ENCODE peak calls at places on chromosome 20, in seven cellular contexts. M, P, V, Q, W, S and H are unnamed samples.

GRCh38 chr20:58366016-58366415 is 23.0 kb upstream of the VAPB start:
- DNase-seq in M (no peak), P (no peak), V (no peak), Q (no peak), W (no peak), S (no peak), H (no peak)

GRCh38 chr20:60254901-60255411 is 296.7 kb downstream of the CDH26 start:
- DNase-seq in M (no peak), P (no peak), V (peak; percentile 64), Q (no peak), W (peak; percentile 81), S (no peak), H (no peak)

GRCh38 chr20:54340667-54341081 is 132.8 kb downstream of the PFDN4 start:
- DNase-seq in M (no peak), P (no peak), V (peak; percentile 85), Q (no peak), W (peak; percentile 69), S (no peak), H (no peak)

GRCh38 chr20:35332540-35333200 is 40.4 kb upstream of the FAM83C start:
- DNase-seq in M (no peak), P (no peak), V (no peak), Q (no peak), W (no peak), S (no peak), H (no peak)

GRCh38 chr20:53896647-53897046 is 173.7 kb downstream of the BCAS1 start:
- DNase-seq in M (no peak), P (no peak), V (no peak), Q (no peak), W (no peak), S (no peak), H (no peak)

GRCh38 chr20:47125553-47126373 is 230.7 kb downstream of the ZMYND8 start:
- DNase-seq in M (peak; percentile 69), P (no peak), V (peak; percentile 64), Q (no peak), W (peak; percentile 11), S (no peak), H (no peak)

GRCh38 chr20:18272451-18272850 is 15.9 kb upstream of the ZNF133 start:
- DNase-seq in M (no peak), P (peak; percentile 44), V (no peak), Q (no peak), W (peak; percentile 51), S (no peak), H (peak; percentile 61)

GRCh38 chr20:2800590-2801458 is at the start of gene CPXM1:
- DNase-seq in M (peak; percentile 66), P (peak; percentile 61), V (no peak), Q (no peak), W (no peak), S (no peak), H (peak; percentile 77)

GRCh38 chr20:48631114-48632016 is 196.4 kb downstream of the PREX1 start:
- DNase-seq in M (no peak), P (no peak), V (peak; percentile 63), Q (no peak), W (peak; percentile 17), S (no peak), H (peak; percentile 40)

GRCh38 chr20:57398231-57398821 is 7.1 kb downstream of the RBM38 start:
- DNase-seq in M (no peak), P (no peak), V (no peak), Q (peak; percentile 75), W (no peak), S (peak; percentile 98), H (peak; percentile 91)

GRCh38 chr20:1890469-1891262 is 4.5 kb upstream of the SIRPA start:
- DNase-seq in M (no peak), P (no peak), V (no peak), Q (no peak), W (no peak), S (no peak), H (no peak)

GRCh38 chr20:17530716-17531536 is at the start of gene BFSP1:
- DNase-seq in M (peak; percentile 95), P (no peak), V (peak; percentile 65), Q (peak; percentile 72), W (peak; percentile 81), S (peak; percentile 35), H (peak; percentile 82)

GRCh38 chr20:17806739-17807441 is 107.1 kb downstream of the BANF2 start:
- DNase-seq in M (no peak), P (peak; percentile 21), V (peak; percentile 84), Q (peak; percentile 46), W (peak; percentile 83), S (no peak), H (peak; percentile 94)

GRCh38 chr20:16271450-16271849 is 301.8 kb downstream of the KIF16B start:
- DNase-seq in M (no peak), P (no peak), V (no peak), Q (no peak), W (no peak), S (no peak), H (no peak)

GRCh38 chr20:297925-298754 is 770 bp downstream of the ZCCHC3 start:
- DNase-seq in M (no peak), P (peak; percentile 48), V (peak; percentile 75), Q (peak; percentile 86), W (peak; percentile 88), S (peak; percentile 78), H (peak; percentile 91)

GRCh38 chr20:23143098-23143497 is 57.0 kb upstream of the CD93 start:
- DNase-seq in M (no peak), P (peak; percentile 67), V (peak; percentile 84), Q (no peak), W (peak; percentile 93), S (no peak), H (peak; percentile 76)

GRCh38 chr20:47032969-47033578 is 138.4 kb downstream of the EYA2 start:
- DNase-seq in M (no peak), P (no peak), V (no peak), Q (no peak), W (no peak), S (no peak), H (no peak)

GRCh38 chr20:44549123-44549522 is 27.3 kb upstream of the SERINC3 start:
- DNase-seq in M (no peak), P (no peak), V (no peak), Q (no peak), W (no peak), S (no peak), H (no peak)

GRCh38 chr20:44543345-44543744 is 21.5 kb upstream of the SERINC3 start:
- DNase-seq in M (no peak), P (no peak), V (no peak), Q (peak; percentile 10), W (no peak), S (no peak), H (no peak)

GRCh38 chr20:44548171-44548678 is 26.4 kb upstream of the SERINC3 start:
- DNase-seq in M (no peak), P (no peak), V (no peak), Q (peak; percentile 6), W (peak; percentile 59), S (no peak), H (no peak)

GRCh38 chr20:44544178-44544719 is 22.4 kb upstream of the SERINC3 start:
- DNase-seq in M (no peak), P (peak; percentile 35), V (no peak), Q (peak; percentile 14), W (no peak), S (no peak), H (no peak)

DNA sequence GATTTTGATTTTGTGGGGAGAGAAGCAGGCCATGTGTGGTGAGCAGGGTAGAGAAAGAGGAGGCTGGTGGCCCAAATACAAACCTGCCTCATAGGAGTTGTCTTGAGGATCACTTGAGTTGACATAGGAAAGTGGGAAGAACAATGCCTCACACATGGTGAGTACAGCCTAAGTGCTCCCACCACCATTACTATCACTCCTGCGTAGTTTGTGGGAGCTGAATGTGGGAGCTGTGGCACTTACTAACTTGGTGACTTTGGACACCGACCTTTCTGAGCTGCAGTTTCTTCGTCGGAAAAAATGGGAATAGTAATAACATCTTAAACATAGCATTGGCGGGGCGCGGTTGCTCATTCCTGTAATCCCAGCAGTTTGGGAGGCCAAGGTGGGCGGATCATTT is 25.5 kb upstream of the SERINC3 start:
- DNase-seq in M (no peak), P (no peak), V (no peak), Q (peak; percentile 1), W (no peak), S (no peak), H (no peak)
- H3K9ac ChIP-seq in M (no peak overlapping the region), P (no peak overlapping the region), V (no peak overlapping the region), Q (no peak overlapping the region), W (no peak overlapping the region), S (no peak overlapping the region), H (no peak overlapping the region)

GRCh38 chr20:61370841-61371303 is 118.8 kb downstream of the CDH4 start:
- DNase-seq in M (peak; percentile 75), P (no peak), V (no peak), Q (no peak), W (no peak), S (no peak), H (no peak)

GRCh38 chr20:61371501-61372150 is 119.6 kb downstream of the CDH4 start:
- DNase-seq in M (no peak), P (no peak), V (no peak), Q (no peak), W (no peak), S (no peak), H (no peak)

GRCh38 chr20:61373055-61373399 is 121.0 kb downstream of the CDH4 start:
- DNase-seq in M (no peak), P (no peak), V (no peak), Q (no peak), W (no peak), S (no peak), H (no peak)

GRCh38 chr20:61373956-61374545 is 122.0 kb downstream of the CDH4 start:
- DNase-seq in M (no peak), P (no peak), V (no peak), Q (no peak), W (no peak), S (no peak), H (no peak)

GRCh38 chr20:61372151-61373054 is 120.3 kb downstream of the CDH4 start:
- DNase-seq in M (no peak), P (no peak), V (no peak), Q (no peak), W (no peak), S (no peak), H (no peak)
- H3K9ac ChIP-seq in M (peak overlapping the region; percentile 24), P (no peak overlapping the region), V (no peak overlapping the region), Q (no peak overlapping the region), W (no peak overlapping the region), S (no peak overlapping the region), H (no peak overlapping the region)

GRCh38 chr20:25036331-25036936 is 21.5 kb downstream of the ACSS1 start:
- DNase-seq in M (no peak), P (no peak), V (no peak), Q (no peak), W (no peak), S (peak; percentile 12), H (peak; percentile 11)
- H3K9ac ChIP-seq in M (no peak overlapping the region), P (no peak overlapping the region), V (no peak overlapping the region), Q (no peak overlapping the region), W (no peak overlapping the region), S (peak overlapping the region; percentile 20), H (no peak overlapping the region)

DNA sequence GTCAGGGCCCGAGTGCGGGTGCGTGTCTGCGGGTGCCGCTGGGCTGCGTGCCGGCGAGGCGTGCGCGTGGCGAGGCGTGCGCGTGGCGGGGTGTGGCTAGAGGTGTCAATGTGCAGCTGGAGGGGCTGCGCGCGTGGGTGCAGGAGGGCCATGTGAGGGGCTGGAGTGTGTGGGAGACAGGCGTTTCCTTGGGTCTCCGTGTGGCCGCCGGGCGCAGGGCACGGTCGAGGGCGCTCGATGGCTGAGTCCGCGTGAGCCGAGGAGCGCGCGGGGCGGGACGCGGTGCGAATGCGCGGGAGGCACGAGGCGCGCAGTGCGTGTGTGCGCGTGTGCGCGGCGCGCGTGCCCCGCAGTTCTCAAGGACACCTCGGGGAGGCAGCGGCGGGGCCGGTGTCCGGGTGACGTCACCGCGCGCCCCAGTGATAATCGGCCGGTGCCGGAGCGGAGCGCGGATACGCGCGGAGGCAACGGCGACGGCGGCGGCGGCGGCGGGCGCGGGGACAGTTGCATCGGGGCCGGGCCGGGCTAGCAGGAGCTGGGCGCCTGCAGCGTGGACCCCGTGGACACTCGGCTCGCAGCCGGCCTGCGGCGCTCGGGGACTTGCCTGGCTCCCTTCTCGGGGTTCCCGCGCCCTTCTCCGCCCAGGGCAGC is 38.7 kb downstream of the YTHDF1 start:
- DNase-seq in M (peak; percentile 50), P (no peak), V (no peak), Q (no peak), W (peak; percentile 42), S (no peak), H (peak; percentile 57)
- H3K9ac ChIP-seq in M (peak overlapping the region; percentile 90), P (no peak overlapping the region), V (no peak overlapping the region), Q (no peak overlapping the region), W (no peak overlapping the region), S (no peak overlapping the region), H (no peak overlapping the region)